ENCODE peak calls at places on chromosome 18, in seven cellular contexts. X, J, R, T, D, G and P are unnamed samples.

GRCh38 chr18:37328946-37329719 is 236.5 kb downstream of the CELF4 start:
- DNase-seq in X (no peak), J (no peak), G (no peak), D (no peak), R (no peak), T (no peak), P (no peak)

GRCh38 chr18:79937103-79937860 is 14.2 kb downstream of the SLC66A2 start:
- DNase-seq in G (no peak), R (peak; percentile 2), T (peak; percentile 35), J (no peak), D (no peak), X (no peak), P (no peak)

GRCh38 chr18:51025512-51025911 is 4.5 kb upstream of the SMAD4 start:
- DNase-seq in D (no peak), T (no peak), X (no peak), R (no peak), J (no peak), G (no peak), P (no peak)

GRCh38 chr18:48607049-48607984 is 68.5 kb downstream of the CTIF start:
- DNase-seq in D (peak; percentile 46), J (peak; percentile 61), T (no peak), G (no peak), R (peak; percentile 31), X (peak; percentile 68), P (no peak)

GRCh38 chr18:68429809-68430208 is 285.1 kb downstream of the TMX3 start:
- DNase-seq in J (no peak), T (no peak), G (no peak), X (no peak), R (no peak), D (no peak), P (peak; percentile 38)

GRCh38 chr18:2316082-2316481 is 255.2 kb downstream of the METTL4 start:
- DNase-seq in J (no peak), D (no peak), G (no peak), R (no peak), T (no peak), X (no peak), P (no peak)

GRCh38 chr18:76610933-76611749 is 116.1 kb upstream of the ZNF516 start:
- DNase-seq in G (peak; percentile 25), D (peak; percentile 31), R (no peak), T (no peak), J (no peak), X (no peak), P (no peak)

GRCh38 chr18:27175914-27176313 is 9.2 kb downstream of the CHST9 start:
- DNase-seq in T (no peak), R (no peak), G (peak; percentile 85), J (no peak), X (no peak), D (no peak), P (no peak)

GRCh38 chr18:48934708-48935432 is 15.9 kb downstream of the SMAD7 start:
- DNase-seq in G (no peak), X (peak; percentile 88), R (no peak), J (peak; percentile 86), T (no peak), D (no peak), P (no peak)

GRCh38 chr18:71327443-71328120 is 1038.7 kb downstream of the SOCS6 start:
- DNase-seq in R (no peak), T (no peak), D (no peak), J (no peak), G (no peak), X (no peak), P (no peak)

GRCh38 chr18:44826418-44827259 is 146.0 kb downstream of the SETBP1 start:
- DNase-seq in J (peak; percentile 79), D (peak; percentile 78), R (peak; percentile 95), G (no peak), T (no peak), X (peak; percentile 87), P (peak; percentile 16)

GRCh38 chr18:11115268-11115667 is 34.1 kb downstream of the PIEZO2 start:
- DNase-seq in R (no peak), D (no peak), J (no peak), X (no peak), T (no peak), G (no peak), P (no peak)

GRCh38 chr18:68817584-68817983 is 19.7 kb downstream of the CCDC102B start:
- DNase-seq in R (no peak), T (no peak), J (no peak), D (no peak), X (no peak), G (no peak), P (no peak)

GRCh38 chr18:79395761-79396404 is at the start of gene NFATC1:
- DNase-seq in R (peak; percentile 91), J (peak; percentile 92), D (peak; percentile 86), X (no peak), G (peak; percentile 78), T (peak; percentile 60), P (peak; percentile 62)

GRCh38 chr18:61964616-61965015 is 71.8 kb upstream of the RNF152 start:
- DNase-seq in R (no peak), G (no peak), X (no peak), D (no peak), T (no peak), J (no peak), P (no peak)

GRCh38 chr18:37930640-37931039 is 365.0 kb upstream of the CELF4 start:
- DNase-seq in X (no peak), T (no peak), J (no peak), R (no peak), G (no peak), D (no peak), P (no peak)

GRCh38 chr18:58080516-58080915 is 36.5 kb downstream of the NEDD4L start:
- DNase-seq in D (no peak), G (peak; percentile 47), J (no peak), R (no peak), X (no peak), T (no peak), P (no peak)

DNA sequence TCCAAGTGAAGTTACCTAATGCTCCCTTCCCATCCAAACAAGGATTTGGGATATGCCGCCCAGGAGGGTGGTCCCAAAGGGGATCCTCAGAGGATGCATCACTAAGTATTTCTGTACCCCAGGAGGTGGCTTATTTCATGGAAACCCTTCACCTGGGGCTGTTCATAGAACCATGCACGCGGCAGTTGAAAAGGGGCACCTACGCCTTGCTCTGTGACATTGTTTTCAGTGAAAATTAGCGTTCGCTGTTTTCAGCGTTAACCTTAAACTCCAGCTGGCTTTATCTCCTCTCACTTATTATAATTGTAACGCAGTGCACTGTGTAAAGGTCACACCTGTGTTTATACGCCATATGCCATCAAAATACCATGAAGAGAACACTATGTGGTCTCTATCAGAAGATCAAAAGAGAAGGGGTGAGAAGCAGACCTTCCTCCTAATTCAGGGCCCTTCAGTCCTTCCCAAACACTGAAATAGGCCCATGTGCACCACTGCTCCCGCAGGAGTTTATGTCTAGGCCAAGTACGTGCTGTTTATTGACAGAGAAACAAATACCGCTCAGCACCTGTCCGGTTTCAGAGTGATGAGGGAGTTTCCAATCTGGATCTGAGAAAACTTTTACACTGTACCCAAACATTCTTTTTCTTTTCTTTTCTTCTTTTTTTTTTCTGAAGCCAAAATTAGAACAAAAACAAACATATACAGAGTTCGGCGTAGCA is 162.1 kb downstream of the BCL2 start:
- DNase-seq in X (no peak), R (no peak), G (no peak), J (no peak), D (no peak), T (no peak), P (no peak)
- H3K27ac ChIP-seq in X (no peak overlapping the region), R (peak overlapping the region; percentile 97), G (no peak overlapping the region), J (no peak overlapping the region), D (no peak overlapping the region), T (no peak overlapping the region), P (no peak overlapping the region)

GRCh38 chr18:33757037-33757436 is 179.0 kb downstream of the ASXL3 start:
- DNase-seq in J (no peak), D (no peak), T (no peak), R (no peak), X (no peak), G (no peak), P (no peak)

GRCh38 chr18:33755918-33756590 is 178.0 kb downstream of the ASXL3 start:
- DNase-seq in J (peak; percentile 46), D (peak; percentile 73), R (no peak), X (no peak), T (no peak), G (no peak), P (peak; percentile 49)

GRCh38 chr18:33746261-33746660 is 168.2 kb downstream of the ASXL3 start:
- DNase-seq in J (no peak), D (no peak), R (no peak), X (no peak), G (no peak), T (no peak), P (no peak)

GRCh38 chr18:33749831-33750230 is 171.8 kb downstream of the ASXL3 start:
- DNase-seq in R (no peak), X (no peak), D (no peak), G (no peak), T (no peak), J (no peak), P (no peak)

GRCh38 chr18:33751613-33752221 is 173.7 kb downstream of the ASXL3 start:
- DNase-seq in J (no peak), D (peak; percentile 57), X (no peak), G (peak; percentile 69), T (no peak), R (no peak), P (no peak)
- TF ChIP-seq CTCF in J (peak; percentile 17), D (peak; percentile 72), X (peak; percentile 4), G (peak; percentile 54), T (peak; percentile 60), R (peak; percentile 39), P (peak; percentile 54)

DNA sequence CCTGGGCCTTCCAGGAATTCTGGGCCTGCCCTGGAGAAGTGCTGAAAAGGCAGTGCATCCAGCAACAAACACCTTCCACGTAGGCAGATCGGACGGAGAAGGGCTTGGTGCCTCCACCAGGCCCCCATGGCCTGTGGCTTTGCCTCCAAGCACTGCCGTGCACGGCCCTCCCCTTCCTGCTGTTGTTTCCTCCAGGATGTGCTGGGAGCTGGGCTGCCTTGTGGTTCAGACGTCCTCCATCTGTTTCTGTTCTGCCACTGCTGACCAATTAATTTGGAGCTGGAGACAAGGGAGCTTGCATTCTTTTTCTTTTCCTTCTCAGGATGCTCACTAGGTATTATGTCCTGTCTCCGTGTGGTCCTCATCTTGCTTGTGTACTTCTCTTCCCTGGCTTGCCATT is 197.0 kb downstream of the HRH4 start:
- DNase-seq in D (no peak), J (no peak), X (no peak), G (no peak), R (no peak), T (no peak), P (no peak)
- H3K27ac ChIP-seq in D (no peak overlapping the region), J (no peak overlapping the region), X (no peak overlapping the region), G (no peak overlapping the region), R (no peak overlapping the region), T (no peak overlapping the region), P (no peak overlapping the region)

DNA sequence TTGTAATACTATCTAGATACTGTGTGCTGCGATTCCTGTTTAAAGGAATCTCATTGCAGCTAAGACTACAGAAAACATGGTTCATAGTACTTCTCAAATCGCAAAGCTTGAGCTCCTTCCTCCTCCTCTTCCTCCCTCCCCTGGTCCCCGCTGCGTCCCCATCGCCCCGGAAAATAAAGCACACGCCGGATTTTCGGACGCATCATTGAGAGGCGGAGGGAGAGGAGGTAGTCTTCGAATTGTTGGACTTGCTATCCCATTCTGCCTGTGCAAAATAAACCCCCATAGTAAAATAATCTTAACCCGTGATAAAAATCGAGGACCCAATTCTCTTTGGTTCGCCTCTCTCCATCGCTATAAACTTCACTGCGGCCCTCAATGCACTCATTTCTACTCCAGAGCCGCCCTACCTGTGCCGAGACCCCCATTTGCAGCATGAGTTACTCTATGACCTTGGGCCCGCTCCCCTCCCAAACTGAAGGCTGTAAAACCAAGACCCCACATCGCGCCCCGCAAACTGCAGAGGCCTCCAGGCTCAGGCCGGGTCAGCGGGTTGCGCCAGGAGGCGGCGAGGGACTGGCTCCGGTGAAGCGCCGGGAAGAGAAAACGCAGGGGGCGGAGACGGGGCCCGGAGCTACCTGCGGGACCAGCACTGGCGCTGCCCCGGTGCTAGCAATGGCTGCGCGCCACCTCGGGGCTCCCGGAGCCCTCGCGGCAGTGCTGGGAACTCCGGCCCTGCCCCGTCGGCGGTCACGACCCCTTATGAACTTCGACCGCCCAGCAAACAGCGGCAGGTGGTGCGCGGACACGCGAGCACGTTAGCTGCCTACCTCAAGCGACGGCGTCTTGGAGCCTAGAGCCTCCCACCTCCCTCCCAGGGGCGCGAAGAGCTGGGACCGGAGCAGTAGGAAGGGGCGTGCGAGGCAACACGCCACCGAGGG is 649 bp downstream of the ESCO1 start:
- DNase-seq in G (peak; percentile 79), R (no peak), D (peak; percentile 84), T (peak; percentile 85), X (no peak), J (no peak), P (peak; percentile 57)
- TF ChIP-seq CTCF in G (no peak), R (no peak), D (no peak), T (no peak), X (peak; percentile 50), J (no peak), P (no peak)